ENCODE peak calls at places on chromosomes 4 and X, in nine cellular contexts. R is neural progenitor cell, Q is H9, A is SK-N-SH, E is HCT116, L is K562, X is keratinocyte, O is IMR-90, V is neuronal stem cell. W is an unnamed sample. For H3K4me1, the result is how much of the 10 kb centered on the place peaks cover.

GRCh38 chrX:37542791-37543190 is 28.7 kb upstream of the LANCL3 start:
- DNase-seq in R (no peak), Q (no peak), A (no peak), E (no peak), L (no peak), X (no peak), O (no peak), V (no peak), W (no peak)

GRCh38 chr4:176579233-176579632 is 213.5 kb downstream of the VEGFC start:
- DNase-seq in R (no peak), Q (no peak), A (no peak), E (no peak), L (no peak), X (no peak), O (no peak), V (no peak), W (no peak)

GRCh38 chr4:82891728-82892466 is 944 bp upstream of the SEC31A start:
- DNase-seq in R (peak), Q (no peak), A (no peak), E (no peak), L (no peak), X (no peak), O (peak), V (no peak), W (peak)

GRCh38 chr4:123785515-123785914 is 388.9 kb downstream of the SPRY1 start:
- DNase-seq in R (peak), Q (peak), A (no peak), E (no peak), L (no peak), X (peak), O (peak), V (no peak), W (no peak)

GRCh38 chrX:42459735-42460134 is 318.2 kb downstream of the PPP1R2C start:
- DNase-seq in R (no peak), Q (no peak), A (no peak), E (no peak), L (no peak), X (no peak), O (no peak), V (no peak), W (no peak)

GRCh38 chr4:176927664-176928063 is 134.9 kb upstream of the VEGFC start:
- DNase-seq in R (no peak), Q (no peak), A (no peak), E (no peak), L (no peak), X (no peak), O (peak), V (no peak), W (no peak)

GRCh38 chrX:16188687-16189086 is 21.4 kb downstream of the MAGEB17 start:
- DNase-seq in R (no peak), Q (no peak), A (no peak), E (no peak), L (no peak), X (no peak), O (peak), V (no peak), W (no peak)

GRCh38 chr4:102554482-102554881 is 53.3 kb downstream of the NFKB1 start:
- DNase-seq in R (peak), Q (peak), A (no peak), E (no peak), L (no peak), X (no peak), O (peak), V (no peak), W (no peak)

GRCh38 chr4:184616633-184617471 is 32.4 kb downstream of the CASP3 start:
- DNase-seq in R (no peak), Q (peak), A (no peak), E (no peak), L (no peak), X (no peak), O (no peak), V (no peak), W (peak)

GRCh38 chr4:150314031-150314430 is 235.8 kb downstream of the DCLK2 start:
- DNase-seq in R (no peak), Q (no peak), A (no peak), E (no peak), L (no peak), X (no peak), O (no peak), V (no peak), W (no peak)

GRCh38 chr4:64465263-64465662 is 56.0 kb upstream of the TECRL start:
- DNase-seq in R (no peak), Q (no peak), A (no peak), E (no peak), L (no peak), X (no peak), O (no peak), V (no peak), W (no peak)

GRCh38 chr4:84568496-84568895 is 14.4 kb upstream of the CDS1 start:
- DNase-seq in R (no peak), Q (no peak), A (no peak), E (no peak), L (no peak), X (no peak), O (no peak), V (no peak), W (no peak)

GRCh38 chr4:145979160-145979559 is 40.5 kb upstream of the ZNF827 start:
- DNase-seq in R (no peak), Q (no peak), A (no peak), E (no peak), L (no peak), X (no peak), O (no peak), V (no peak), W (no peak)

GRCh38 chr4:73010789-73011628 is 58.5 kb downstream of the COX18 start:
- DNase-seq in R (no peak), Q (no peak), A (no peak), E (no peak), L (no peak), X (no peak), O (no peak), V (no peak), W (no peak)

GRCh38 chr4:789571-790465 is 36.1 kb downstream of the CPLX1 start:
- DNase-seq in R (no peak), Q (no peak), A (peak), E (no peak), L (no peak), X (no peak), O (no peak), V (no peak), W (no peak)

GRCh38 chr4:67762091-67762490 is 7.9 kb upstream of the GNRHR start:
- DNase-seq in R (no peak), Q (no peak), A (no peak), E (no peak), L (no peak), X (no peak), O (peak), V (no peak), W (peak)

GRCh38 chr4:92172203-92172602 is 131.6 kb upstream of the GRID2 start:
- DNase-seq in R (no peak), Q (no peak), A (no peak), E (no peak), L (no peak), X (no peak), O (no peak), V (no peak), W (no peak)

GRCh38 chr4:88613417-88613875 is 21.2 kb downstream of the HERC3 start:
- DNase-seq in R (no peak), Q (no peak), A (no peak), E (no peak), L (no peak), X (no peak), O (no peak), V (no peak), W (no peak)

GRCh38 chr4:8596891-8597290 is 4.3 kb downstream of the CPZ start:
- DNase-seq in R (no peak), Q (no peak), A (no peak), E (no peak), L (no peak), X (no peak), O (no peak), V (no peak), W (no peak)

GRCh38 chr4:53854991-53855885 is 209.2 kb downstream of the CHIC2 start:
- DNase-seq in R (no peak), Q (no peak), A (no peak), E (no peak), L (no peak), X (no peak), O (peak), V (no peak), W (no peak)

GRCh38 chr4:13378973-13379759 is 105.0 kb downstream of the RAB28 start:
- DNase-seq in R (no peak), Q (no peak), A (no peak), E (no peak), L (no peak), X (no peak), O (no peak), V (no peak), W (no peak)

GRCh38 chrX:48910926-48911406 is 480 bp downstream of the SLC35A2 start:
- DNase-seq in R (no peak), Q (no peak), A (no peak), E (no peak), L (peak), X (no peak), O (peak), V (no peak), W (no peak)

GRCh38 chr4:74504212-74504611 is 59.3 kb downstream of the AREG start:
- DNase-seq in R (no peak), Q (no peak), A (no peak), E (no peak), L (no peak), X (no peak), O (peak), V (no peak), W (no peak)

GRCh38 chr4:119725688-119726330 is 97.2 kb upstream of the PDE5A start:
- DNase-seq in R (no peak), Q (peak), A (no peak), E (no peak), L (no peak), X (no peak), O (peak), V (no peak), W (no peak)

GRCh38 chrX:15465896-15466651 is 27.1 kb downstream of the PIR start:
- DNase-seq in R (peak), Q (peak), A (no peak), E (no peak), L (no peak), X (no peak), O (peak), V (no peak), W (no peak)

GRCh38 chr4:186882293-186882692 is 158.6 kb upstream of the FAT1 start:
- DNase-seq in R (no peak), Q (no peak), A (no peak), E (no peak), L (no peak), X (no peak), O (no peak), V (no peak), W (peak)
- H3K4me2 ChIP-seq in R (no peak), Q (no peak), A (no peak), E (peak), L (no peak), X (no peak), O (no peak), V (no peak), W (peak)

GRCh38 chrX:10759400-10759799 is 139.0 kb upstream of the MID1 start:
- DNase-seq in R (no peak), Q (peak), A (no peak), E (no peak), L (no peak), X (no peak), O (no peak), V (no peak), W (no peak)
- H2AFZ ChIP-seq in R (no peak), Q (no peak), A (no peak), E (no peak), L (no peak), X (no peak), O (no peak), V (no peak), W (no peak)

GRCh38 chr4:25810016-25810415 is 52.8 kb downstream of the SEL1L3 start:
- DNase-seq in R (no peak), Q (no peak), A (no peak), E (no peak), L (no peak), X (no peak), O (no peak), V (no peak), W (no peak)
- H3K4me1 ChIP-seq in R (under half), Q (under half), A (under half), E (under half), L (under half), X (under half), O (under half), V (under half), W (under half)

DNA sequence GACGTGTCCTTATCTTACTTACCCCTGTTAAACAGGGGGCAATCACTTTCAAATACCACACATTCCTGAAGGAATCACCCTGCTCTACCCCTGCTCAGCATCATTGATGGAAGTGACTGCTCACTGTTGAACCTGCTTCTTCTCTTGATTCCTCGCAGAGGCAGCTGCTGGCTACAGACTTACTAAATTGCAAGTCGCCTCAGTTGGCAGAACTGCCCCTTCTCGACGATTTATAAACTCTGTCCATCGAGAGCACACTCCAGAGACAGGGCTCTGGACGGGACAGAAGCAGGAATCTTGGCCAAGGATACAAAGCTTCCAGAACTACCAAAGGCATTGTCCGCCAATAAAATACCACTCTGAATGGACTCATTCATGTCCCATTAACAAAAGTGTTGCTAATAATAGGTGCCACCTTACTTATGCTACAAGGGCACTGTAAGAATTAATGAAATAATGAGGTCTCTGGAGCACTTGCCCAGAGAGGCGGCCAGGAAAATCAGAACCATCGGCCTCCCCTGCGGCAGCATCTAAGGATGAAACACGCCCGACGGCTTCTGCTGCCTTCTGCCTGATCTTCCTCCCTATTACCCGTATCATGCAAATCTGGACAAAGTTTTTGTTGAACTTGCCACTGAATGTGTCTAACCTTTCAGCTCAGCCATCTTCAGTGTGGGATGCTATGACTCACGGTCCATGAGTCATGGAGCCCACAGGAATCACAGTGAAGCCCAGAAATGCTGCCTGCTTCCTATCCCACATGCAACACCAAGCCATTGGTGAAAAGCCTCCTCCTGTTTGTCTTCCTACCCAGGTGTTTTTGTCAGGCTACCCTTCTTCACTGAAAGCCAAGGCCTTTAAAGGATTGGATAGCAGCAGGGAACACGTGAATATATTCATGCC is 164.9 kb downstream of the MAML3 start:
- DNase-seq in R (peak), Q (peak), A (no peak), E (peak), L (no peak), X (peak), O (peak), V (no peak), W (no peak)
- H3K4me2 ChIP-seq in R (peak), Q (no peak), A (peak), E (peak), L (no peak), X (peak), O (no peak), V (no peak), W (no peak)

GRCh38 chr4:108779958-108780357 is 17.1 kb upstream of the ETNPPL start:
- DNase-seq in R (no peak), Q (no peak), A (no peak), E (no peak), L (no peak), X (no peak), O (no peak), V (no peak), W (no peak)

GRCh38 chr4:108775921-108776320 is 13.1 kb upstream of the ETNPPL start:
- DNase-seq in R (peak), Q (no peak), A (no peak), E (no peak), L (no peak), X (no peak), O (no peak), V (no peak), W (no peak)

GRCh38 chr4:108772402-108772801 is 9.5 kb upstream of the ETNPPL start:
- DNase-seq in R (no peak), Q (no peak), A (no peak), E (no peak), L (no peak), X (no peak), O (no peak), V (no peak), W (no peak)

GRCh38 chr4:108774809-108775530 is 12.1 kb upstream of the ETNPPL start:
- DNase-seq in R (no peak), Q (no peak), A (no peak), E (peak), L (no peak), X (no peak), O (no peak), V (no peak), W (no peak)
- H2AFZ ChIP-seq in R (no peak), Q (no peak), A (no peak), E (no peak), L (no peak), X (no peak), O (no peak), V (no peak), W (no peak)

GRCh38 chr4:2587215-2587823 is 50.9 kb downstream of the FAM193A start:
- DNase-seq in R (no peak), Q (no peak), A (no peak), E (no peak), L (no peak), X (no peak), O (peak), V (no peak), W (no peak)
- H3K4me1 ChIP-seq in R (under half), Q (under half), A (under half), E (under half), L (under half), X (under half), O (under half), V (under half), W (under half)

GRCh38 chr4:25863906-25864418 is 1.2 kb upstream of the SEL1L3 start:
- DNase-seq in R (peak), Q (peak), A (no peak), E (no peak), L (no peak), X (no peak), O (no peak), V (no peak), W (no peak)
- H3K4me2 ChIP-seq in R (peak), Q (peak), A (no peak), E (peak), L (no peak), X (no peak), O (no peak), V (peak), W (no peak)

GRCh38 chr4:38834570-38834969 is 22.0 kb downstream of the TLR6 start:
- DNase-seq in R (no peak), Q (no peak), A (no peak), E (no peak), L (no peak), X (no peak), O (no peak), V (no peak), W (no peak)
- H2AFZ ChIP-seq in R (no peak), Q (no peak), A (no peak), E (no peak), L (no peak), X (no peak), O (no peak), V (no peak), W (no peak)

GRCh38 chr4:10118355-10119004 is 1.9 kb upstream of the WDR1 start:
- DNase-seq in R (no peak), Q (no peak), A (no peak), E (no peak), L (no peak), X (no peak), O (no peak), V (no peak), W (no peak)
- H3K4me1 ChIP-seq in R (under half), Q (under half), A (under half), E (under half), L (under half), X (under half), O (under half), V (under half), W (under half)